ENCODE peak calls at places on chromosome 21, in four cellular contexts. V is left ventricle myocardium inferior, X is ELF-1, J is left cardiac atrium. Z is an unnamed sample.

GRCh38 chr21:44955803-44956175 is 16.0 kb downstream of the SLX9 start:
- DNase-seq in V (no peak), X (no peak), J (peak), Z (no peak)

GRCh38 chr21:43808367-43808766 is 19.0 kb downstream of the RRP1 start:
- DNase-seq in V (no peak), X (no peak), J (peak), Z (no peak)

GRCh38 chr21:15210235-15210678 is 145.5 kb upstream of the NRIP1 start:
- DNase-seq in V (peak), X (peak), J (peak), Z (peak)

GRCh38 chr21:39564200-39564599 is 48.5 kb upstream of the B3GALT5 start:
- DNase-seq in V (peak), X (no peak), J (peak), Z (no peak)

GRCh38 chr21:25334046-25334730 is 273.1 kb downstream of the MRPL39 start:
- DNase-seq in V (no peak), X (no peak), J (no peak), Z (no peak)

GRCh38 chr21:42992943-42993712 is 18.8 kb downstream of the PKNOX1 start:
- DNase-seq in V (no peak), X (peak), J (no peak), Z (no peak)

GRCh38 chr21:33924766-33925100 is 9.1 kb upstream of the ATP5PO start:
- DNase-seq in V (no peak), X (peak), J (no peak), Z (no peak)

GRCh38 chr21:14523234-14523633 is 22.9 kb downstream of the SAMSN1 start:
- DNase-seq in V (no peak), X (no peak), J (no peak), Z (no peak)

GRCh38 chr21:38637161-38637560 is 138.9 kb upstream of the ERG start:
- DNase-seq in V (no peak), X (no peak), J (no peak), Z (no peak)

GRCh38 chr21:46057111-46057709 is 40.7 kb upstream of the COL6A2 start:
- DNase-seq in V (no peak), X (no peak), J (no peak), Z (peak)

GRCh38 chr21:44352253-44352860 is 1.1 kb upstream of the TRPM2 start:
- DNase-seq in V (no peak), X (no peak), J (no peak), Z (no peak)

GRCh38 chr21:27269646-27270045 is 302.8 kb upstream of the ADAMTS5 start:
- DNase-seq in V (no peak), X (no peak), J (no peak), Z (no peak)

GRCh38 chr21:31545036-31545435 is 114.5 kb upstream of the SOD1 start:
- DNase-seq in V (no peak), X (peak), J (no peak), Z (no peak)

GRCh38 chr21:15592271-15592860 is 137.4 kb upstream of the USP25 start:
- DNase-seq in V (no peak), X (no peak), J (no peak), Z (no peak)

GRCh38 chr21:38351961-38352521 is 95.2 kb downstream of the KCNJ15 start:
- DNase-seq in V (no peak), X (peak), J (no peak), Z (no peak)

GRCh38 chr21:31204801-31205200 is 139.3 kb downstream of the TIAM1 start:
- DNase-seq in V (no peak), X (no peak), J (no peak), Z (no peak)

GRCh38 chr21:36927718-36928117 is 38.8 kb downstream of the HLCS start:
- DNase-seq in V (peak), X (peak), J (peak), Z (peak)

GRCh38 chr21:38806942-38807284 is 1.2 kb downstream of the ETS2 start:
- DNase-seq in V (no peak), X (no peak), J (no peak), Z (no peak)

GRCh38 chr21:14901482-14901958 is 163.3 kb downstream of the NRIP1 start:
- DNase-seq in V (no peak), X (no peak), J (no peak), Z (no peak)

GRCh38 chr21:36489103-36489785 is 9.3 kb upstream of the CLDN14 start:
- DNase-seq in V (no peak), X (no peak), J (no peak), Z (no peak)

GRCh38 chr21:36125513-36126121 is 9.3 kb upstream of the CBR3 start:
- DNase-seq in V (peak), X (no peak), J (peak), Z (no peak)

GRCh38 chr21:26846036-26846931 is 1.1 kb upstream of the ADAMTS1 start:
- DNase-seq in V (peak), X (peak), J (peak), Z (peak)

GRCh38 chr21:38037416-38037815 is 121.2 kb upstream of the KCNJ6 start:
- DNase-seq in V (no peak), X (no peak), J (no peak), Z (no peak)

GRCh38 chr21:42809171-42809570 is 70.2 kb downstream of the WDR4 start:
- DNase-seq in V (no peak), X (no peak), J (no peak), Z (no peak)

GRCh38 chr21:26177187-26177586 is 6.6 kb upstream of the APP start:
- DNase-seq in V (peak), X (no peak), J (peak), Z (no peak)

GRCh38 chr21:31671931-31672330 is 12.4 kb downstream of the SOD1 start:
- DNase-seq in V (no peak), X (peak), J (no peak), Z (no peak)

Z was measured in gastrocnemius medialis.